ENCODE peak calls at places on chromosome 2, in seven cellular contexts. J, S, I, V, Y, P and Z are unnamed samples.

GRCh38 chr2:77348821-77349220 is 173.4 kb downstream of the LRRTM4 start:
- DNase-seq in Y (no peak), J (no peak), P (no peak), V (no peak), I (no peak), S (no peak), Z (no peak)

GRCh38 chr2:134852518-134852917 is 14.1 kb downstream of the ACMSD start:
- DNase-seq in I (no peak), V (no peak), P (peak; percentile 23), S (no peak), Y (no peak), J (no peak), Z (no peak)

GRCh38 chr2:42775812-42776211 is 11.9 kb upstream of the OXER1 start:
- DNase-seq in V (no peak), Y (no peak), J (no peak), P (no peak), S (no peak), I (no peak), Z (no peak)

GRCh38 chr2:2664989-2665833 is 334.1 kb upstream of the MYT1L start:
- DNase-seq in I (peak; percentile 86), S (no peak), Y (peak; percentile 93), P (peak; percentile 65), V (no peak), J (peak; percentile 50), Z (no peak)

GRCh38 chr2:1660656-1661650 is 83.4 kb downstream of the PXDN start:
- DNase-seq in J (peak; percentile 12), S (no peak), P (no peak), Y (peak; percentile 36), I (no peak), V (no peak), Z (no peak)

GRCh38 chr2:136008205-136008865 is 22.9 kb upstream of the DARS1 start:
- DNase-seq in S (no peak), Y (peak; percentile 60), J (peak; percentile 42), V (no peak), P (no peak), I (no peak), Z (no peak)

GRCh38 chr2:121196132-121196848 is 88.7 kb downstream of the TFCP2L1 start:
- DNase-seq in Y (no peak), P (no peak), J (no peak), S (no peak), V (no peak), I (no peak), Z (peak; percentile 57)

GRCh38 chr2:26874514-26874913 is 26.6 kb downstream of the DPYSL5 start:
- DNase-seq in I (no peak), P (no peak), V (no peak), J (no peak), Y (no peak), S (no peak), Z (no peak)

GRCh38 chr2:94725543-94725942 is 145.7 kb upstream of the TEKT4 start:
- DNase-seq in P (no peak), V (no peak), Y (no peak), S (no peak), I (no peak), J (no peak), Z (no peak)

GRCh38 chr2:100529176-100529575 is 33.6 kb upstream of the PDCL3 start:
- DNase-seq in V (no peak), S (no peak), J (no peak), Y (no peak), P (no peak), I (no peak), Z (no peak)

GRCh38 chr2:239052046-239052445 is 204.2 kb downstream of the TWIST2 start:
- DNase-seq in P (no peak), Y (no peak), J (no peak), V (no peak), S (no peak), I (no peak), Z (no peak)

GRCh38 chr2:3708576-3708975 is 5.2 kb downstream of the DCDC2C start:
- DNase-seq in V (no peak), J (no peak), S (no peak), P (no peak), Y (no peak), I (no peak), Z (no peak)

GRCh38 chr2:195559431-195559914 is 97.6 kb upstream of the SLC39A10 start:
- DNase-seq in J (no peak), Y (peak; percentile 55), P (peak; percentile 78), V (peak; percentile 92), I (peak; percentile 100), S (no peak), Z (peak; percentile 80)

GRCh38 chr2:127853667-127854066 is 4.3 kb downstream of the POLR2D start:
- DNase-seq in P (no peak), V (no peak), Y (no peak), J (no peak), I (peak; percentile 49), S (no peak), Z (peak; percentile 70)

GRCh38 chr2:127847926-127848325 is 10.0 kb downstream of the POLR2D start:
- DNase-seq in V (no peak), Y (no peak), P (no peak), S (no peak), J (no peak), I (no peak), Z (no peak)

GRCh38 chr2:127857494-127857818 is 499 bp downstream of the POLR2D start:
- DNase-seq in I (no peak), Y (no peak), P (no peak), S (no peak), J (no peak), V (peak; percentile 58), Z (peak; percentile 20)

DNA sequence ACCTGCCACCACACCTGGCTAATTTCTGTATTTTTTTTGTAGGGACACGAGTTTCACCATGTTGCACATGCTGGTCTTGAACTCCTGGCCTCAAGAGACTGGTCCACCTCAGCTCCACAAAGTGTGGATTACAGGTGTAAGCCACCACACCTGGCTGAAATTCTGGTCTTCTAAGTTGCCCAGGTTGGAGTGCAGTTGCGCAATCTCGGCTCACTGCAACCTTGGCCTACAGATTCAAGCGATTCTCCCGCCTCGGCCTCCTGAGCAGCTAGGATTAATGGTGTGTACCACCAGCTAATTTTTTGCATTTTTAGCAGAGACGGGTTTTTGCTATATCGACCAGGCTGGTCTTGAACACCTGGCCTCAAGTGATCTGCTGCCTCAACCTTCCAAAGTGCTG is 5.6 kb downstream of the POLR2D start:
- DNase-seq in J (no peak), P (no peak), I (no peak), S (no peak), V (no peak), Y (no peak), Z (no peak)
- H3K27ac ChIP-seq in J (no peak overlapping the region), P (no peak overlapping the region), I (no peak overlapping the region), S (no peak overlapping the region), V (no peak overlapping the region), Y (no peak overlapping the region), Z (no peak overlapping the region)

DNA sequence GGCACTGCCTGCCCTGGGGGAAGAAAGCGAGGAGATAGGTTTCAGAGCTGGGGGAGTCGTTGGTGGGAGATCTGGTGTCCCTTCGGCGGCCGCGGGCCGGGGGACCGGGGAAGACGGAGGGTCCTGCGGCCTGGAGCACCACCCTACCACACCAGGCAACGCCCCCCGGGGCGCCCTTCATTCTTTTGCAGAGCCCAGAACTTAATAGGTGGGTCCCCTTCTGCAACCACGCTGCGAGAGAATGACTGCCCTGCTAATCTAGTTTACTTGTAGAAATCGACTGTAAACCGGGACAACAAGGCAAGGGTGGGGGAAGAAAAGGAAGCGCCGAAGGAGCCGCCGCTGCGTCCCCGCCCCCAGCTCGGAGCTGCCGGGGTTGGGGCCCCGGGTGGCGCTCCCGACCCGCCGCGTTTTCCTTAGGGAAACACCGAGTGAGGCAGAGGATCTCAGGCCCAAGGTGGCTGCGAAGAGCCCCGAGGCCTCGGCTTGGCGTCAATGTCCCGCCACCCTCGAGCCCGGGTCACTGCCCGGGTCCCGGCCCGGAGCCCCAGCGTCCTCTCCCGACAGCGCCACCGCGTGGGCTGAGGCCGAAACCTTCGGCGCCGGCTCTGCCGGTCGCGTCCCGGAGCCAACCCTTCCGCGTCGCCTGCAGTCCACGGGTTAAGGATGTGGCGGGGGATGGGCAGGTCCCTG is 5.4 kb upstream of the SATB2 start:
- DNase-seq in P (peak; percentile 91), Y (peak; percentile 83), I (peak; percentile 47), V (peak; percentile 54), S (peak; percentile 41), J (no peak), Z (peak; percentile 57)
- H3K27ac ChIP-seq in P (no peak overlapping the region), Y (no peak overlapping the region), I (no peak overlapping the region), V (no peak overlapping the region), S (peak overlapping the region; percentile 73), J (no peak overlapping the region), Z (no peak overlapping the region)

GRCh38 chr2:215797676-215798075 is 215.7 kb downstream of the MREG start:
- DNase-seq in P (peak; percentile 24), I (no peak), Y (no peak), J (no peak), S (no peak), V (no peak), Z (no peak)

GRCh38 chr2:215793747-215794595 is 219.4 kb downstream of the MREG start:
- DNase-seq in S (no peak), P (peak; percentile 96), Y (no peak), I (peak; percentile 98), J (peak; percentile 68), V (no peak), Z (peak; percentile 94)

GRCh38 chr2:215796160-215796559 is 217.2 kb downstream of the MREG start:
- DNase-seq in V (no peak), J (no peak), Y (no peak), S (no peak), I (peak; percentile 66), P (peak; percentile 90), Z (peak; percentile 79)

GRCh38 chr2:215791481-215791937 is 221.8 kb downstream of the MREG start:
- DNase-seq in P (peak; percentile 56), S (no peak), Y (no peak), J (no peak), V (no peak), I (no peak), Z (no peak)

DNA sequence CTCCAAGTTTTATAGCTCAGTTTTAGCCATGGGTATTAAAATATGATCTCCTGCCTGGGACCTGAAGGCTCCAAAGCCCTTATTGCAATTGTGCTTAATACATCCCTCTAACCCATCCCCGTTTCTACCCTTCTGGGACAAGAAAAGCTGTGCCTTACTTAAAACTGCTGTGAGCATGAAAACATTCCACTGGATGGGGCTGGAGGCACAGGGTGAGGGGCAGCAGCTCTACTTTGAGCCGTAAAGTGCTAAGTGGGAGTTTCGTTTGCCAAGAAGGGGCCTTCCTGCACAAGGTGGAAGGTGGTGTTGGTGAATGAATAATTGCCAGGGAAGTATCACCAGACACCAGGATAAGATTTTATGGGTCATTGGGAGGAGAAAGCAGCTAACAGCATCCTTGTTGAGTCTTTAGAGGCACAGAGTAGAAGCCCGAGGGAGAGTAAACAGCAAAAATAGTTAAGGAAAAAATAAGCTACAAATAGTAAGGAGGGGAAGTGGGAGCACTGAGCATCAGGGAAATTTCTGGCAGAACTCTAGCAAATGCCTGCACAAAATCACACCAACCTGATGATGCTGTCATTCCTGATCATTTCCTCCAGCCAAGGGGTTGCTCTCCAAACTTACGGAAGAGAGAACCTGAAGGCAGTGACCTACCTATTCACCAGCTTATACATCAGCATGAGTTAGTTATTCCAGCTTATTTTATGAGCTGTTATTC is 218.4 kb downstream of the MREG start:
- DNase-seq in J (no peak), V (peak; percentile 54), I (no peak), P (no peak), S (no peak), Y (no peak), Z (no peak)
- H3K27ac ChIP-seq in J (no peak overlapping the region), V (no peak overlapping the region), I (no peak overlapping the region), P (peak overlapping the region; percentile 88), S (no peak overlapping the region), Y (no peak overlapping the region), Z (peak overlapping the region; percentile 75)

DNA sequence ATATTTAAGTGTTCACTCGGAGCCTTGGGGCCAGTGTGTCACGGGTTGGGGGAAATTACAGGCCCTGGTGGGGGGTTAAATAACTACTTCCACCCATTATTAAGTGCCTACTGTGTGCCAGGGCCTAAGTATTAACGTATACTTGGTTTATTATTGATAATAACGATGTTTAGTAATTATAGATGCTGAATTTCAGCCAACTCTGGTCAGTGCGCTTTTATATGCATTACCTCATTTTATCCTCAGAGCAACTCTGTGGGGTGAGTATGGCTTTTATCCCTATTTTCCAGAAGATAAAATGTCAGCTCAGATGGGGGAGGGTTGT is 848 bp upstream of the RAB11FIP5 start:
- DNase-seq in J (no peak), P (no peak), S (no peak), V (no peak), I (no peak), Y (no peak), Z (no peak)
- H3K27ac ChIP-seq in J (peak overlapping the region; percentile 89), P (peak overlapping the region; percentile 94), S (no peak overlapping the region), V (no peak overlapping the region), I (peak overlapping the region; percentile 87), Y (peak overlapping the region; percentile 78), Z (peak overlapping the region; percentile 92)